ENCODE peak calls at places on chromosomes 1 and 21, in nine cellular contexts. One of them, this sample, is unnamed.

GRCh38 chr1:7513081-7513480 is 258.0 kb upstream of the VAMP3 start:
- DNase-seq in dorsolateral prefrontal cortex: no peak
- DNase-seq in CD8-positive, alpha-beta T cell: no peak
- DNase-seq in cardiac muscle cell: no peak
- DNase-seq in RWPE1: no peak
- DNase-seq in AG10803: peak; percentile 16
- DNase-seq in tibial artery: no peak
- DNase-seq in left ventricle myocardium inferior: no peak
- DNase-seq in AG09319: no peak
- DNase-seq in this sample: no peak

GRCh38 chr1:48048064-48048463 is 50.9 kb upstream of the TRABD2B start:
- DNase-seq in dorsolateral prefrontal cortex: no peak
- DNase-seq in CD8-positive, alpha-beta T cell: no peak
- DNase-seq in cardiac muscle cell: no peak
- DNase-seq in RWPE1: peak; percentile 41
- DNase-seq in AG10803: peak; percentile 8
- DNase-seq in tibial artery: no peak
- DNase-seq in left ventricle myocardium inferior: peak; percentile 30
- DNase-seq in AG09319: no peak
- DNase-seq in this sample: no peak

GRCh38 chr1:176557543-176558258 is 94.7 kb downstream of the PAPPA2 start:
- DNase-seq in dorsolateral prefrontal cortex: no peak
- DNase-seq in CD8-positive, alpha-beta T cell: no peak
- DNase-seq in cardiac muscle cell: no peak
- DNase-seq in RWPE1: peak; percentile 23
- DNase-seq in AG10803: no peak
- DNase-seq in tibial artery: no peak
- DNase-seq in left ventricle myocardium inferior: no peak
- DNase-seq in AG09319: no peak
- DNase-seq in this sample: no peak

GRCh38 chr1:43383449-43383848 is 6.2 kb downstream of the MED8 start:
- DNase-seq in dorsolateral prefrontal cortex: no peak
- DNase-seq in CD8-positive, alpha-beta T cell: no peak
- DNase-seq in cardiac muscle cell: no peak
- DNase-seq in RWPE1: no peak
- DNase-seq in AG10803: no peak
- DNase-seq in tibial artery: no peak
- DNase-seq in left ventricle myocardium inferior: no peak
- DNase-seq in AG09319: no peak
- DNase-seq in this sample: no peak

GRCh38 chr21:36980280-36981048 is 14.0 kb upstream of the HLCS start:
- DNase-seq in dorsolateral prefrontal cortex: peak; percentile 55
- DNase-seq in CD8-positive, alpha-beta T cell: peak; percentile 14
- DNase-seq in cardiac muscle cell: peak; percentile 32
- DNase-seq in RWPE1: no peak
- DNase-seq in AG10803: peak; percentile 29
- DNase-seq in tibial artery: no peak
- DNase-seq in left ventricle myocardium inferior: peak; percentile 21
- DNase-seq in AG09319: no peak
- DNase-seq in this sample: peak; percentile 43

GRCh38 chr1:162019006-162019405 is 4.7 kb downstream of the OLFML2B start:
- DNase-seq in dorsolateral prefrontal cortex: no peak
- DNase-seq in CD8-positive, alpha-beta T cell: no peak
- DNase-seq in cardiac muscle cell: no peak
- DNase-seq in RWPE1: peak; percentile 26
- DNase-seq in AG10803: peak; percentile 77
- DNase-seq in tibial artery: no peak
- DNase-seq in left ventricle myocardium inferior: no peak
- DNase-seq in AG09319: peak; percentile 93
- DNase-seq in this sample: no peak

GRCh38 chr1:25361901-25362300 is 23.8 kb downstream of the TMEM50A start:
- DNase-seq in dorsolateral prefrontal cortex: no peak
- DNase-seq in CD8-positive, alpha-beta T cell: no peak
- DNase-seq in cardiac muscle cell: no peak
- DNase-seq in RWPE1: no peak
- DNase-seq in AG10803: peak; percentile 64
- DNase-seq in tibial artery: no peak
- DNase-seq in left ventricle myocardium inferior: no peak
- DNase-seq in AG09319: no peak
- DNase-seq in this sample: no peak

GRCh38 chr1:231727171-231727570 is 100.6 kb downstream of the DISC1 start:
- DNase-seq in dorsolateral prefrontal cortex: no peak
- DNase-seq in CD8-positive, alpha-beta T cell: no peak
- DNase-seq in cardiac muscle cell: no peak
- DNase-seq in RWPE1: no peak
- DNase-seq in AG10803: peak; percentile 11
- DNase-seq in tibial artery: no peak
- DNase-seq in left ventricle myocardium inferior: no peak
- DNase-seq in AG09319: no peak
- DNase-seq in this sample: no peak

GRCh38 chr1:164660415-164661174 is 101.6 kb downstream of the PBX1 start:
- DNase-seq in dorsolateral prefrontal cortex: no peak
- DNase-seq in CD8-positive, alpha-beta T cell: peak; percentile 8
- DNase-seq in cardiac muscle cell: no peak
- DNase-seq in RWPE1: no peak
- DNase-seq in AG10803: peak; percentile 39
- DNase-seq in tibial artery: no peak
- DNase-seq in left ventricle myocardium inferior: no peak
- DNase-seq in AG09319: no peak
- DNase-seq in this sample: no peak

GRCh38 chr1:183632087-183632486 is 3.5 kb downstream of the ARPC5 start:
- DNase-seq in dorsolateral prefrontal cortex: no peak
- DNase-seq in CD8-positive, alpha-beta T cell: no peak
- DNase-seq in cardiac muscle cell: no peak
- DNase-seq in RWPE1: no peak
- DNase-seq in AG10803: peak; percentile 86
- DNase-seq in tibial artery: no peak
- DNase-seq in left ventricle myocardium inferior: no peak
- DNase-seq in AG09319: no peak
- DNase-seq in this sample: no peak

GRCh38 chr1:221159608-221160007 is 280.4 kb downstream of the HLX start:
- DNase-seq in dorsolateral prefrontal cortex: no peak
- DNase-seq in CD8-positive, alpha-beta T cell: no peak
- DNase-seq in cardiac muscle cell: no peak
- DNase-seq in RWPE1: no peak
- DNase-seq in AG10803: no peak
- DNase-seq in tibial artery: no peak
- DNase-seq in left ventricle myocardium inferior: no peak
- DNase-seq in AG09319: no peak
- DNase-seq in this sample: no peak

GRCh38 chr1:221162939-221163338 is 283.7 kb downstream of the HLX start:
- DNase-seq in dorsolateral prefrontal cortex: no peak
- DNase-seq in CD8-positive, alpha-beta T cell: no peak
- DNase-seq in cardiac muscle cell: no peak
- DNase-seq in RWPE1: no peak
- DNase-seq in AG10803: no peak
- DNase-seq in tibial artery: no peak
- DNase-seq in left ventricle myocardium inferior: no peak
- DNase-seq in AG09319: no peak
- DNase-seq in this sample: no peak

GRCh38 chr1:221162352-221162751 is 283.1 kb downstream of the HLX start:
- DNase-seq in dorsolateral prefrontal cortex: no peak
- DNase-seq in CD8-positive, alpha-beta T cell: no peak
- DNase-seq in cardiac muscle cell: no peak
- DNase-seq in RWPE1: no peak
- DNase-seq in AG10803: no peak
- DNase-seq in tibial artery: no peak
- DNase-seq in left ventricle myocardium inferior: no peak
- DNase-seq in AG09319: no peak
- DNase-seq in this sample: no peak

GRCh38 chr1:221164029-221164428 is 284.8 kb downstream of the HLX start:
- DNase-seq in dorsolateral prefrontal cortex: no peak
- DNase-seq in CD8-positive, alpha-beta T cell: no peak
- DNase-seq in cardiac muscle cell: no peak
- DNase-seq in RWPE1: no peak
- DNase-seq in AG10803: no peak
- DNase-seq in tibial artery: no peak
- DNase-seq in left ventricle myocardium inferior: no peak
- DNase-seq in AG09319: no peak
- DNase-seq in this sample: no peak

GRCh38 chr1:221161571-221162041 is 282.4 kb downstream of the HLX start:
- DNase-seq in dorsolateral prefrontal cortex: no peak
- DNase-seq in CD8-positive, alpha-beta T cell: no peak
- DNase-seq in cardiac muscle cell: no peak
- DNase-seq in RWPE1: no peak
- DNase-seq in AG10803: peak; percentile 32
- DNase-seq in tibial artery: no peak
- DNase-seq in left ventricle myocardium inferior: no peak
- DNase-seq in AG09319: no peak
- DNase-seq in this sample: no peak
- TF ChIP-seq CTCF in dorsolateral prefrontal cortex: no peak
- TF ChIP-seq CTCF in CD8-positive, alpha-beta T cell: no peak
- TF ChIP-seq CTCF in cardiac muscle cell: no peak
- TF ChIP-seq CTCF in RWPE1: no peak
- TF ChIP-seq CTCF in AG10803: no peak
- TF ChIP-seq CTCF in tibial artery: no peak
- TF ChIP-seq CTCF in left ventricle myocardium inferior: no peak
- TF ChIP-seq CTCF in AG09319: no peak
- TF ChIP-seq CTCF in this sample: no peak

GRCh38 chr1:180213401-180214177 is 16.5 kb upstream of the LHX4 start:
- DNase-seq in dorsolateral prefrontal cortex: no peak
- DNase-seq in CD8-positive, alpha-beta T cell: peak; percentile 28
- DNase-seq in cardiac muscle cell: no peak
- DNase-seq in RWPE1: peak; percentile 99
- DNase-seq in AG10803: peak; percentile 13
- DNase-seq in tibial artery: peak; percentile 62
- DNase-seq in left ventricle myocardium inferior: no peak
- DNase-seq in AG09319: no peak
- DNase-seq in this sample: peak; percentile 34
- TF ChIP-seq CTCF in dorsolateral prefrontal cortex: no peak
- TF ChIP-seq CTCF in CD8-positive, alpha-beta T cell: no peak
- TF ChIP-seq CTCF in cardiac muscle cell: no peak
- TF ChIP-seq CTCF in RWPE1: peak; percentile 25
- TF ChIP-seq CTCF in AG10803: peak; percentile 16
- TF ChIP-seq CTCF in tibial artery: no peak
- TF ChIP-seq CTCF in left ventricle myocardium inferior: no peak
- TF ChIP-seq CTCF in AG09319: no peak
- TF ChIP-seq CTCF in this sample: no peak

GRCh38 chr1:156356262-156356874 is 12.6 kb upstream of the RHBG start:
- DNase-seq in dorsolateral prefrontal cortex: no peak
- DNase-seq in CD8-positive, alpha-beta T cell: no peak
- DNase-seq in cardiac muscle cell: no peak
- DNase-seq in RWPE1: no peak
- DNase-seq in AG10803: no peak
- DNase-seq in tibial artery: no peak
- DNase-seq in left ventricle myocardium inferior: no peak
- DNase-seq in AG09319: no peak
- DNase-seq in this sample: no peak

GRCh38 chr1:156360534-156360933 is 8.5 kb upstream of the RHBG start:
- DNase-seq in dorsolateral prefrontal cortex: no peak
- DNase-seq in CD8-positive, alpha-beta T cell: no peak
- DNase-seq in cardiac muscle cell: no peak
- DNase-seq in RWPE1: no peak
- DNase-seq in AG10803: no peak
- DNase-seq in tibial artery: no peak
- DNase-seq in left ventricle myocardium inferior: no peak
- DNase-seq in AG09319: no peak
- DNase-seq in this sample: no peak

GRCh38 chr1:156356875-156357534 is 12.0 kb upstream of the RHBG start:
- DNase-seq in dorsolateral prefrontal cortex: peak; percentile 65
- DNase-seq in CD8-positive, alpha-beta T cell: peak; percentile 71
- DNase-seq in cardiac muscle cell: peak; percentile 80
- DNase-seq in RWPE1: peak; percentile 89
- DNase-seq in AG10803: no peak
- DNase-seq in tibial artery: no peak
- DNase-seq in left ventricle myocardium inferior: no peak
- DNase-seq in AG09319: no peak
- DNase-seq in this sample: peak; percentile 77

GRCh38 chr1:156357977-156358376 is 11.0 kb upstream of the RHBG start:
- DNase-seq in dorsolateral prefrontal cortex: no peak
- DNase-seq in CD8-positive, alpha-beta T cell: no peak
- DNase-seq in cardiac muscle cell: no peak
- DNase-seq in RWPE1: no peak
- DNase-seq in AG10803: no peak
- DNase-seq in tibial artery: peak; percentile 20
- DNase-seq in left ventricle myocardium inferior: no peak
- DNase-seq in AG09319: no peak
- DNase-seq in this sample: no peak

DNA sequence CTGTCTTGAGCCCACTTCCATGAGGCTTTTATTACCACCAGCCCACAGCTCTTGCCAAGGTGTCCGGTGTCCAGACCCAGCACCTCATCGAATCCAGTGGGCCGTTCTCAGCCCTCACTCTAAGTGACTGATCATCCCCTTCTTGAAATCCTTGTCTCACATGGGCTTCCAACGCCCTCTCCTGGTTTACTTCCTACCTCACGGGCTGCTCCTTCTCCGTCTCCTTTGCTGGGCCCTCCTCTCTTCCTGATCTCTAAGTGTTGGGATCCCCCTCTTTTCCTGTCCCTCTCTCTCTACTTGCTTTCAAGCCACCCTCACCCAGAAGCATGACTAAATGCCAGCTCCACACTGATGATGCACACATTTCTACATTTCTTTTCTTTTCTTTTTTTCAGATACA is 9.0 kb upstream of the RHBG start:
- DNase-seq in dorsolateral prefrontal cortex: no peak
- DNase-seq in CD8-positive, alpha-beta T cell: no peak
- DNase-seq in cardiac muscle cell: peak; percentile 37
- DNase-seq in RWPE1: no peak
- DNase-seq in AG10803: peak; percentile 59
- DNase-seq in tibial artery: no peak
- DNase-seq in left ventricle myocardium inferior: no peak
- DNase-seq in AG09319: no peak
- DNase-seq in this sample: peak; percentile 34
- TF ChIP-seq CTCF in dorsolateral prefrontal cortex: no peak
- TF ChIP-seq CTCF in CD8-positive, alpha-beta T cell: no peak
- TF ChIP-seq CTCF in cardiac muscle cell: peak; percentile 47
- TF ChIP-seq CTCF in RWPE1: no peak
- TF ChIP-seq CTCF in AG10803: peak; percentile 67
- TF ChIP-seq CTCF in tibial artery: no peak
- TF ChIP-seq CTCF in left ventricle myocardium inferior: no peak
- TF ChIP-seq CTCF in AG09319: peak; percentile 59
- TF ChIP-seq CTCF in this sample: no peak

DNA sequence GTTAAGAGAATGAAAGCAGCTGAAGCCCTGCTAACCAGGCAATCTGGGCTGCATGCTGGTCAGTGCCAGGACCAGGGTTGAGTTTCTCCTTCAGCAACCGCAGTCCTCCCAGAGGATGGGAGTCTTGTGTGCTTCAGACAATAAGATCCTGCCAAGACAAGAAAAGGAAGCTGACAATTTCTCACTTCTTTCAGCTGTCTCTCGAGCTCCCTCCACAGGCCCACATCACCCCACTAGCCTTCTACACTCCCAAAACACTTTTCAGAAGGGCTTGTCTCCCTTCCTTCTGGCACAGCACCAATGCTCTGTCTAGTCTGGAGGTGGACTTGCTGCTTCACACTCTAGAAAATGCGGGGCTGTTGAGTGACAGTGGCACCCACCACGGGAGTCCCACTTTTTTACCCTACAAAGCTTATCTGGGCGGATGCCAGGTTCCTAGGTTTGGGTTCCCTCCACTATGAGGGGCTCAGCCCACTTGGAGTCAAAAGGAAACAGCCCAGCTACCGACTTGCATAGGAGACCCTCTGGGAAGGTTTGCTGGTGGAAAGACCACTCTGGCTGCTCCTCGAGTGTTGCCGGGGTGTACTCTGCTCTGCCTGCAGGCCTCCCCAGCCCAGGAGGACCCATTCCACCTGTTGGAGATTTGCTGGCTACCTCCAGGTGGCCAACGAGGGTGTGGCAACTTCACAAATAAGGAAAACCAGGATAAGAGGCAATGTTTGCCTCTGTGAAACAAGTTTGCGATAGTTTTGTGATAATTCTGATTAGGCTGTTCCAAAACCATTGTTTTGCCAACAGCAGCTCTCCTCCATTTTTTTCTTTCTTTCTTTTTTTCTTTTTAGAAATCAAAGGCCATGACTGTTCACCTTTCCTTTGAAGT is 68.9 kb downstream of the TENT5C start:
- DNase-seq in dorsolateral prefrontal cortex: no peak
- DNase-seq in CD8-positive, alpha-beta T cell: peak; percentile 58
- DNase-seq in cardiac muscle cell: no peak
- DNase-seq in RWPE1: no peak
- DNase-seq in AG10803: peak; percentile 38
- DNase-seq in tibial artery: no peak
- DNase-seq in left ventricle myocardium inferior: no peak
- DNase-seq in AG09319: no peak
- DNase-seq in this sample: no peak
- TF ChIP-seq CTCF in dorsolateral prefrontal cortex: no peak
- TF ChIP-seq CTCF in CD8-positive, alpha-beta T cell: peak; percentile 58
- TF ChIP-seq CTCF in cardiac muscle cell: peak; percentile 68
- TF ChIP-seq CTCF in RWPE1: no peak
- TF ChIP-seq CTCF in AG10803: peak; percentile 33
- TF ChIP-seq CTCF in tibial artery: no peak
- TF ChIP-seq CTCF in left ventricle myocardium inferior: no peak
- TF ChIP-seq CTCF in AG09319: peak; percentile 23
- TF ChIP-seq CTCF in this sample: no peak

This sample was measured in nephron progenitor cell.